ENCODE peak calls at places on chromosomes 11 and 22, in six cellular contexts. S is transverse colon, N is HepG2, X is IMR-90, E is astrocyte of the spinal cord, G is adrenal gland. J is an unnamed sample.

GRCh38 chr11:10451399-10452116 is 3.5 kb upstream of the AMPD3 start:
- DNase-seq in E (no peak), N (no peak), G (no peak), X (no peak), S (no peak), J (no peak)

GRCh38 chr22:25896098-25896497 is 154.1 kb downstream of the MYO18B start:
- DNase-seq in N (peak), S (no peak), G (no peak), E (no peak), X (no peak), J (no peak)

GRCh38 chr11:2570841-2571597 is 126.2 kb downstream of the KCNQ1 start:
- DNase-seq in G (peak), S (no peak), N (no peak), X (no peak), E (no peak), J (no peak)

GRCh38 chr11:37109205-37109585 is 511.2 kb upstream of the RAG2 start:
- DNase-seq in X (no peak), N (no peak), E (no peak), G (no peak), S (no peak), J (no peak)

GRCh38 chr11:83773950-83774880 is 488.0 kb upstream of the CCDC90B start:
- DNase-seq in S (no peak), G (no peak), N (no peak), E (peak), X (peak), J (peak)

GRCh38 chr11:12150831-12151382 is 40.5 kb downstream of the MICAL2 start:
- DNase-seq in G (no peak), S (peak), E (peak), N (no peak), X (peak), J (peak)

GRCh38 chr22:42188808-42189447 is 58.3 kb upstream of the CYP2D6 start:
- DNase-seq in S (peak), X (peak), N (no peak), G (no peak), E (peak), J (no peak)

GRCh38 chr11:107713009-107713408 is 1.2 kb upstream of the SLN start:
- DNase-seq in E (no peak), N (no peak), X (no peak), G (no peak), S (no peak), J (no peak)

GRCh38 chr11:115905331-115905730 is 401.1 kb upstream of the CADM1 start:
- DNase-seq in X (peak), S (no peak), E (peak), N (no peak), G (no peak), J (no peak)

GRCh38 chr11:114156131-114156581 is 96.6 kb downstream of the ZBTB16 start:
- DNase-seq in X (no peak), E (no peak), N (no peak), G (peak), S (no peak), J (no peak)

GRCh38 chr11:114159320-114159719 is 99.8 kb downstream of the ZBTB16 start:
- DNase-seq in S (no peak), X (no peak), E (no peak), G (no peak), N (no peak), J (peak)

GRCh38 chr11:114158886-114159285 is 99.4 kb downstream of the ZBTB16 start:
- DNase-seq in G (peak), N (no peak), X (peak), E (no peak), S (no peak), J (no peak)

GRCh38 chr11:114156766-114157165 is 97.3 kb downstream of the ZBTB16 start:
- DNase-seq in X (no peak), E (no peak), G (peak), N (no peak), S (no peak), J (no peak)

GRCh38 chr11:114157476-114158050 is 98.1 kb downstream of the ZBTB16 start:
- DNase-seq in E (no peak), N (no peak), G (no peak), X (no peak), S (no peak), J (no peak)
- H3K4me3 ChIP-seq in E (no peak), N (no peak), G (no peak), X (no peak), S (no peak), J (no peak)

DNA sequence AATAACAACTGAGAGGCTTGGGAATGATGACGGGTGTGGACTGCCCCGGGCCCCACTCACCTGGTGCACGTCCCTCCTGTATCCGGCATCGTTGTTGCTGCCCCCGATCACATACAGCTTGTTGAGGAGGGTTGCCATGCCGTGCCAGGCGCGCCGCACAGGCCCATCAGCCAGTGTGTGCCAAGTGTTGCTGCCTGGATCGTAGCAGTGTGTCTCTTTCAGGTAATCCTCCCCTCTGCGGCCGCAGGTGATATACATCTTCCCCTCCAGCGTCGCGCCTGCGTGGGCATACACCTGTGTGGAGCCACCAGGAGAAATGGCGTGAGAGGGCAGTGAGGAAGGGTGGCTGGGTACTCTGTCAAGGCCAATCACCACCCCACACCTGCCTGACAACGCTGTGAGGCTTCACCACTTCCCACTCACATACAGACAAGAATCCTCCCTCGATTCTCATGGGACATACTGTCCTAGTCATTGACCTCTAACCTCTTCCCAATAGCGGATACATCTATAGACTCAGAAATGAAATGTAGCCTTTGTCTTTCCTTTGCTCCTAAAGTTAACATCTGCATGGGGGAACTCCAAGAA is 8.9 kb upstream of the SCARF2 start:
- DNase-seq in S (no peak), E (no peak), N (no peak), X (no peak), G (no peak), J (no peak)
- TF ChIP-seq CTCF in S (no peak), E (no peak), N (no peak), X (no peak), G (no peak), J (no peak)

DNA sequence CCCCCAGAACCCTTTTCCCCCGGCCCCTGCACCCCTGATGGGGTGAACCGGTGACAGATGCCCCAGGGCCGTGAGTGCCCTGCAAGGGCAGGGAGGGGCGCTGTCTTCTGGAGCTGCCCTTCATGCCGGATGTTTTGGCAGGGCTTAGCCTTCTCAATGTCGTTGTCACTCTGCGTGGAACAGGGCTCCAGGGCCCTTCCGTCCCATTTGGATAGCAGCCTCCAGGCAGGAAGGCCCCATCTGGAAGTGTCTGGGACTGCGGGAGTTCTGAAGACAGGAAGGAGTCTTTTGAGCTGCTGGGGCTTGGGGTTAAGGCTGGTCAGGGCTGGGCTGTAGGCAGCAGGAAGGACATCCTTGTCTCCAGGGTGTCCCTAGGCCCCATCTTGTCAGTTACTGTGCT is 4.6 kb downstream of the FRMD8 start:
- DNase-seq in G (peak), E (peak), N (no peak), S (no peak), X (peak), J (peak)
- H3K4me3 ChIP-seq in G (no peak), E (peak), N (no peak), S (no peak), X (no peak), J (peak)

GRCh38 chr22:37546436-37547248 is 13.6 kb upstream of the CDC42EP1 start:
- DNase-seq in S (peak), E (peak), X (peak), G (peak), N (peak), J (peak)
- TF ChIP-seq CTCF in S (no peak), E (no peak), X (no peak), G (peak), N (no peak), J (no peak)

GRCh38 chr11:47400813-47401279 is 7.5 kb upstream of the SLC39A13 start:
- DNase-seq in E (no peak), X (no peak), G (no peak), N (no peak), S (no peak), J (no peak)
- H3K4me3 ChIP-seq in E (no peak), X (no peak), G (no peak), N (peak), S (no peak), J (no peak)

GRCh38 chr11:7448126-7448525 is 37.2 kb upstream of the OLFML1 start:
- DNase-seq in S (no peak), X (no peak), E (no peak), N (no peak), G (no peak), J (no peak)
- TF ChIP-seq CTCF in S (no peak), X (no peak), E (no peak), N (peak), G (no peak), J (no peak)

GRCh38 chr22:49084203-49084602 is 743.5 kb downstream of the BRD1 start:
- DNase-seq in N (no peak), X (no peak), S (no peak), G (no peak), E (no peak), J (no peak)
- H3K4me3 ChIP-seq in N (no peak), X (no peak), S (no peak), G (no peak), E (no peak), J (no peak)

DNA sequence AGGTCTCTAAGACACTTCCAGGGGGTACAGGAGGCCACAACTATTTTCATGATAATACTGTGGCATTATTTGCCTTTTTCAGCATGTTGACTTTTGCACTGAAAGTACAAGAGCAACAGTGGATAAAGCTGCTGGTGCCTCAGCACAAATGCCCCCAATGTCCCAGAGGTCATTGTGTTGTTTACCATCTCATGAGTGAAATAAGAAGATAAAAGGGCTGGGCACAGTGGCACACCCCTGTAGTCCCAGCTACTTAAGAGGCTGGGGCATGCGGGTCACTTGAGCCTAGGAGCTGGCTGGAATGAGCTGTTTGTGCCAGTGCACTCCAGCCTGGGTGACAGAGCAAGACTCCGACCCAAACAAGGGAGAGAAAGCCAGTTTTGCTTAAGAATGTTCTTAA is 72.6 kb upstream of the RAB1B start:
- DNase-seq in N (peak), G (no peak), S (no peak), E (no peak), X (no peak), J (no peak)
- TF ChIP-seq CTCF in N (no peak), G (no peak), S (no peak), E (no peak), X (no peak), J (no peak)